ENCODE peak calls at places on chromosomes 11 and 22, in seven cellular contexts. W, J, U, T, X, A and P are unnamed samples.

GRCh38 chr22:41870786-41871185 is 37.9 kb downstream of the SREBF2 start:
- DNase-seq in J (no peak), W (no peak), A (no peak), T (no peak), X (no peak), U (no peak), P (no peak)

GRCh38 chr11:131875611-131876010 is 505.2 kb downstream of the NTM start:
- DNase-seq in A (no peak), U (peak), W (no peak), T (no peak), J (no peak), X (peak), P (no peak)

GRCh38 chr22:45804986-45805325 is 133.3 kb downstream of the ATXN10 start:
- DNase-seq in U (peak), X (no peak), T (no peak), W (peak), A (peak), J (peak), P (no peak)

GRCh38 chr11:115498354-115498753 is 5.9 kb downstream of the CADM1 start:
- DNase-seq in J (no peak), T (no peak), U (no peak), X (no peak), A (no peak), W (no peak), P (no peak)

GRCh38 chr22:32615874-32616564 is 141.4 kb downstream of the FBXO7 start:
- DNase-seq in T (peak), J (no peak), W (no peak), U (no peak), X (no peak), A (no peak), P (no peak)

GRCh38 chr11:31369348-31370329 is at the start of the genes DCDC1 and DNAJC24:
- DNase-seq in T (peak), A (peak), W (peak), X (peak), U (peak), J (peak), P (peak)

GRCh38 chr22:31350410-31350863 is 4.3 kb upstream of the PATZ1 start:
- DNase-seq in J (no peak), U (no peak), A (no peak), T (peak), W (no peak), X (no peak), P (no peak)

GRCh38 chr22:37753746-37754145 is 54.0 kb upstream of the GCAT start:
- DNase-seq in J (no peak), X (no peak), U (no peak), W (no peak), T (no peak), A (no peak), P (peak)

GRCh38 chr11:115674176-115674575 is 170.0 kb upstream of the CADM1 start:
- DNase-seq in A (no peak), J (no peak), U (peak), W (no peak), T (peak), X (no peak), P (no peak)

GRCh38 chr11:60634151-60634550 is 65.3 kb upstream of the MS4A8 start:
- DNase-seq in U (no peak), W (peak), A (no peak), T (peak), J (no peak), X (no peak), P (no peak)

GRCh38 chr11:102776454-102776853 is 4.0 kb downstream of the MMP10 start:
- DNase-seq in U (no peak), A (no peak), T (no peak), J (peak), X (no peak), W (peak), P (no peak)

GRCh38 chr11:134037093-134037908 is 31.6 kb upstream of the JAM3 start:
- DNase-seq in T (peak), W (no peak), X (peak), A (peak), U (peak), J (peak), P (peak)

GRCh38 chr11:122714484-122714883 is 59.0 kb downstream of the UBASH3B start:
- DNase-seq in A (no peak), U (no peak), J (no peak), X (no peak), T (no peak), W (no peak), P (no peak)

GRCh38 chr22:47153854-47154542 is 391.5 kb downstream of the TBC1D22A start:
- DNase-seq in U (no peak), T (no peak), J (no peak), W (no peak), A (no peak), X (no peak), P (no peak)

GRCh38 chr11:129144256-129144655 is 47.9 kb downstream of the ARHGAP32 start:
- DNase-seq in J (no peak), U (no peak), T (no peak), X (no peak), W (no peak), A (no peak), P (no peak)

GRCh38 chr11:43833657-43834073 is 47.0 kb upstream of the ALKBH3 start:
- DNase-seq in X (no peak), W (peak), A (peak), U (peak), T (no peak), J (peak), P (no peak)

GRCh38 chr22:44850946-44851345 is 98.6 kb downstream of the ARHGAP8 start:
- DNase-seq in W (no peak), U (no peak), J (no peak), T (no peak), A (no peak), X (no peak), P (no peak)

GRCh38 chr22:47090591-47091240 is 328.3 kb downstream of the TBC1D22A start:
- DNase-seq in X (no peak), W (no peak), T (peak), U (peak), A (peak), J (peak), P (no peak)

GRCh38 chr11:40130427-40130826 is 1329.0 kb downstream of the LRRC4C start:
- DNase-seq in A (no peak), X (no peak), W (no peak), T (peak), U (no peak), J (no peak), P (no peak)

GRCh38 chr11:60119708-60120107 is 31.2 kb downstream of the MS4A2 start:
- DNase-seq in W (no peak), T (no peak), X (no peak), A (no peak), J (no peak), U (no peak), P (no peak)

GRCh38 chr11:15200696-15201095 is 86.0 kb downstream of the INSC start:
- DNase-seq in U (no peak), X (no peak), J (no peak), A (no peak), T (no peak), W (no peak), P (no peak)

GRCh38 chr11:19428206-19429001 is 187.7 kb upstream of the E2F8 start:
- DNase-seq in T (peak), W (peak), A (no peak), X (no peak), J (peak), U (no peak), P (no peak)

GRCh38 chr22:47618611-47619010 is 856.2 kb downstream of the TBC1D22A start:
- DNase-seq in U (no peak), J (no peak), T (no peak), A (no peak), W (no peak), X (no peak), P (no peak)

GRCh38 chr11:2672553-2673249 is 27.1 kb downstream of the KCNQ1OT1 start:
- DNase-seq in A (no peak), W (no peak), X (no peak), J (no peak), T (no peak), U (no peak), P (no peak)

GRCh38 chr11:128894685-128895084 is 3.5 kb downstream of the KCNJ5 start:
- DNase-seq in T (no peak), J (no peak), X (no peak), U (no peak), W (no peak), A (no peak), P (peak)

GRCh38 chr11:119055901-119056300 is 1.1 kb downstream of the HYOU1 start:
- DNase-seq in A (no peak), W (peak), X (no peak), J (peak), T (peak), U (peak), P (no peak)

GRCh38 chr11:79939111-79939510 is 498.3 kb upstream of the TENM4 start:
- DNase-seq in W (no peak), U (no peak), T (no peak), A (no peak), X (no peak), J (no peak), P (no peak)

GRCh38 chr22:20239951-20240773 is 28.0 kb downstream of the RTN4R start:
- DNase-seq in X (no peak), W (no peak), T (peak), J (no peak), A (no peak), U (no peak), P (peak)

GRCh38 chr11:48114740-48115139 is 101.9 kb upstream of the OR4B1 start:
- DNase-seq in W (no peak), J (no peak), U (no peak), A (no peak), T (no peak), X (no peak), P (no peak)

GRCh38 chr22:46131151-46131587 is 19.2 kb upstream of the PPARA start:
- DNase-seq in T (peak), U (no peak), A (no peak), J (no peak), X (no peak), W (no peak), P (no peak)

GRCh38 chr11:27139742-27140141 is 99.1 kb downstream of the BBOX1 start:
- DNase-seq in A (peak), T (no peak), J (no peak), U (no peak), W (no peak), X (no peak), P (no peak)

DNA sequence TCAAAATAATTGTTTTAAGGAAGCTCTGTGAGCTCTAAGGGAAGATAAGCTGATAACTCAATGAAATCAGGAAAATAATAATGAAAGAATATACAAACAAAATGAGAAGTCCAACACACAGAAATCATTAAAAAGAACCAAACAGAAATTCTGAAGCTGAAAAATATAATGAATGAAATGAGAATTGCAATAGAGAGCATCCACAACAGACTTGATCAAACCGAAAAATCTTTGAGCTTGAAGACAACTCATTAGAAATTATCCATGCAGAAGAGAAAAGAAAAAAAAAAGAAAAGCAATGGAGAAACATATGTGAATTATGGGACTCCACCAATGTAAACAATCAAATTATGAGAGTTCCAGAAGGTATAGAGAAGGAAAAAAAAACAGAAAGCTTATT is 101.0 kb downstream of the BBOX1 start:
- DNase-seq in J (no peak), A (no peak), X (no peak), T (no peak), W (no peak), U (no peak), P (no peak)
- H3K4me3 ChIP-seq in J (no peak), A (no peak), X (no peak), T (no peak), W (no peak), U (no peak), P (no peak)

DNA sequence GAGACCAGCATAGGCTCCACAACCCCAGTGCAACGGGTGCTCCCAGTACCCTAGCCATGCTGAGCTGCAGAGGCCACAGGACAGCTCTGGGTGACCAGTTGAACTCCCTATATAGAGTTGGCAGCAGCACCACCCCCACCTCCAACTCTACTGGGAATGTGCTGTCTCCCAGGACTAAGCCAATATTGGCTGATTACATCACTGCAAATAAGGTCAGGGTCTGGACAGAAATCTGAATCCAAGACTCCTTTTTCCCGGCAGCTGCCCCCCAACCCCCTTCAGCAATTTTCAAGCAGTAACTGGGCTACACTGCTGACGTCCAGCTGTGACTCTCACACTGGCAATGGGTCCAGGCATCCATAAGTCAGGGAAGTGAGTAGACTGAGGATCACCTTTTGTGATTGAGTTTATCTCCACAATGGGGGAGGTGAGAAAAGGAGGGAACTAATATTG is at the start of gene HPX:
- DNase-seq in J (no peak), U (no peak), T (no peak), A (no peak), W (no peak), X (no peak), P (no peak)
- H3K4me3 ChIP-seq in J (no peak), U (no peak), T (no peak), A (no peak), W (no peak), X (no peak), P (no peak)

GRCh38 chr22:23752750-23753149 is 1.5 kb downstream of the VPREB3 start:
- DNase-seq in T (no peak), X (no peak), A (no peak), W (no peak), J (no peak), U (no peak), P (no peak)

GRCh38 chr22:23750744-23751440 is at the start of gene ZNF70:
- DNase-seq in A (peak), U (peak), J (peak), W (peak), T (peak), X (peak), P (peak)

GRCh38 chr22:23753371-23753770 is 854 bp downstream of the VPREB3 start:
- DNase-seq in U (no peak), X (no peak), J (no peak), A (no peak), T (no peak), W (no peak), P (no peak)

GRCh38 chr22:23751441-23751996 is 607 bp upstream of the ZNF70 start:
- DNase-seq in X (no peak), W (peak), J (no peak), U (peak), T (peak), A (no peak), P (no peak)

DNA sequence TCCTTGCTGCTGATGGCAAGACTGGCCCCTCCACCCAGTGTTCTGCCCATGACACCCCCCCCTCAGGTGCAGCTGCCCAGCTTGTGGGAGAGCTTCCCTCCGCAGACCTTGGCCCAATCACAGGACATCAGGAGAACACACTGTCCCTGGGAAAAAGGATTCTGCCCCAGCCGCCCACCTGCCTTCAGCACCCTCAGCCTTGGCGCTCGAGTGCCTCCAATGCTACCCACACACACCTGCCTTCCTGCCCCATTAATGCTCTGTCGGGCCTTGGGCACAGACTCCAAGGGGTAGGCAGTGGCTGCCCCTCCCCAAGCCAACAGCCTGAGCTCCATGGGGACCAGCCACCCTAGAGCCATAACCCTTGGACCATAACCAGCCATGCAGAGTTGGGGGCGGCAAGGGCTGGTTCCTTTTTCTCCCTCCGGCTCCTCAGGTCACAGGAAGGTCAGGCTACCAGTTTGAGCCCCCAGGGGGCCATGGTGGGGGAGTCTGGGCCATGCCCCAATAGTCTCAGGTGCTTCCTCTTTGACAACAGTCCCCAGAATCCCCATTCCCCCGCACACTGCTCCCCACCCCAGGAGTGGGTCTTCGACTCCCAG is 1.3 kb upstream of the ZNF70 start:
- DNase-seq in J (no peak), U (no peak), A (no peak), T (no peak), W (no peak), X (no peak), P (no peak)
- H3K4me3 ChIP-seq in J (peak), U (no peak), A (no peak), T (peak), W (no peak), X (peak), P (peak)

GRCh38 chr11:76062733-76063132 is 143.6 kb downstream of the WNT11 start:
- DNase-seq in X (no peak), J (no peak), U (no peak), A (no peak), W (no peak), T (no peak), P (no peak)
- H3K4me3 ChIP-seq in X (no peak), J (no peak), U (no peak), A (no peak), W (no peak), T (no peak), P (peak)

DNA sequence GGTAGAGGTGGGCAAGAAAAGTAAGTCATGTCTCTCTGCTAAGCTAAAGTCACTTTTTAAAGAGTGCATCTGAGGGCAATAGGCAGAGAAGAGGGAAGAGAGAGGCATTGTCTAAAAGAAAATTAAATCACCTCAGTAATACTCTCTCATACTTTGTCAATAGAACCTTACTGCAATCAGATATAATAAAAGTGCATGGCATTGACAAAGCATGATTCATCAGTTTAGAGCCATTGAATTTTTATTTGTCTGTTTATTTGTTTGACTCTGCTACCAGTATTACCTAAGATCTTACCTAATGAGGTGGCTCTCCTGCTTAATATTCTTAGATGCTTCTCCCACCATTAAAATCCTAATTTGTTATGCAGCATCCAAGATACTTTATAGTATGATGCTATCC is 209.0 kb downstream of the PGR start:
- DNase-seq in A (no peak), J (no peak), X (no peak), T (no peak), U (no peak), W (peak), P (no peak)
- H3K4me3 ChIP-seq in A (no peak), J (no peak), X (no peak), T (no peak), U (no peak), W (no peak), P (no peak)

GRCh38 chr11:8684600-8685290 is 2.2 kb downstream of the RPL27A start:
- DNase-seq in J (no peak), A (no peak), U (no peak), W (no peak), X (no peak), T (no peak), P (no peak)
- H3K4me3 ChIP-seq in J (peak), A (peak), U (peak), W (no peak), X (peak), T (peak), P (peak)